ENCODE peak calls at places on chromosomes 5 and 9, in seven cellular contexts. Q is ovary, C is ascending aorta, K is endothelial cell, U is body of pancreas, M is B cell, I is fibroblast of lung. P is an unnamed sample.

GRCh38 chr5:10705736-10706135 is 55.3 kb downstream of the DAP start:
- DNase-seq in Q (no peak), C (no peak), K (no peak), U (no peak), M (no peak), I (no peak), P (no peak)

GRCh38 chr9:38331141-38331540 is 61.4 kb upstream of the ALDH1B1 start:
- DNase-seq in Q (no peak), C (no peak), K (no peak), U (no peak), M (no peak), I (no peak), P (no peak)

GRCh38 chr5:151164687-151165392 is 7.3 kb upstream of the ANXA6 start:
- DNase-seq in Q (peak; percentile 85), C (peak; percentile 36), K (peak; percentile 80), U (peak; percentile 80), M (peak; percentile 87), I (peak; percentile 84), P (peak; percentile 76)

GRCh38 chr5:13553896-13554295 is 390.6 kb downstream of the DNAH5 start:
- DNase-seq in Q (no peak), C (no peak), K (peak; percentile 62), U (no peak), M (no peak), I (no peak), P (no peak)

GRCh38 chr5:83662558-83662957 is 58.1 kb downstream of the HAPLN1 start:
- DNase-seq in Q (no peak), C (no peak), K (no peak), U (no peak), M (no peak), I (no peak), P (no peak)

GRCh38 chr5:59034498-59035186 is 451.8 kb downstream of the RAB3C start:
- DNase-seq in Q (no peak), C (no peak), K (no peak), U (no peak), M (peak; percentile 10), I (peak; percentile 88), P (peak; percentile 34)

GRCh38 chr5:141923443-141924313 is at the start of gene DELE1:
- DNase-seq in Q (peak; percentile 94), C (peak; percentile 84), K (peak; percentile 91), U (peak; percentile 93), M (peak; percentile 92), I (peak; percentile 93), P (peak; percentile 95)

GRCh38 chr5:151772029-151772867 is 494 bp downstream of the G3BP1 start:
- DNase-seq in Q (no peak), C (no peak), K (peak; percentile 29), U (peak; percentile 35), M (no peak), I (peak; percentile 32), P (no peak)

GRCh38 chr9:38685535-38685934 is 34.4 kb downstream of the FAM240B start:
- DNase-seq in Q (no peak), C (no peak), K (no peak), U (no peak), M (no peak), I (no peak), P (no peak)

GRCh38 chr5:14213813-14214585 is 70.9 kb downstream of the TRIO start:
- DNase-seq in Q (no peak), C (no peak), K (no peak), U (no peak), M (peak; percentile 27), I (no peak), P (no peak)

GRCh38 chr5:151068571-151069197 is 12.2 kb downstream of the TNIP1 start:
- DNase-seq in Q (no peak), C (no peak), K (no peak), U (no peak), M (peak; percentile 35), I (no peak), P (peak; percentile 45)

GRCh38 chr5:17255471-17256016 is 38.1 kb downstream of the BASP1 start:
- DNase-seq in Q (no peak), C (no peak), K (no peak), U (no peak), M (peak; percentile 53), I (peak; percentile 66), P (peak; percentile 22)

GRCh38 chr5:118590806-118591205 is 397.5 kb downstream of the DTWD2 start:
- DNase-seq in Q (no peak), C (no peak), K (no peak), U (no peak), M (no peak), I (no peak), P (no peak)

GRCh38 chr5:157290981-157291711 is 25.2 kb downstream of the CYFIP2 start:
- DNase-seq in Q (no peak), C (no peak), K (no peak), U (peak; percentile 58), M (peak; percentile 75), I (no peak), P (peak; percentile 51)

GRCh38 chr5:122985006-122985700 is 51.4 kb downstream of the PPIC start:
- DNase-seq in Q (no peak), C (no peak), K (no peak), U (no peak), M (no peak), I (peak; percentile 15), P (no peak)

GRCh38 chr5:137933491-137933911 is 44.2 kb downstream of the PKD2L2 start:
- DNase-seq in Q (no peak), C (no peak), K (no peak), U (no peak), M (no peak), I (no peak), P (no peak)

GRCh38 chr9:33750307-33750838 is 45.0 kb upstream of the PRSS3 start:
- DNase-seq in Q (no peak), C (no peak), K (peak; percentile 9), U (peak; percentile 14), M (no peak), I (no peak), P (no peak)

GRCh38 chr9:137550241-137550621 is at the start of gene PNPLA7:
- DNase-seq in Q (peak; percentile 87), C (peak; percentile 73), K (peak; percentile 47), U (peak; percentile 93), M (peak; percentile 72), I (peak; percentile 75), P (peak; percentile 67)

GRCh38 chr5:42767491-42768105 is 11.0 kb downstream of the CCDC152 start:
- DNase-seq in Q (no peak), C (no peak), K (no peak), U (no peak), M (peak; percentile 22), I (peak; percentile 59), P (peak; percentile 16)

GRCh38 chr9:117718085-117718484 is 13.9 kb downstream of the TLR4 start:
- DNase-seq in Q (no peak), C (no peak), K (no peak), U (no peak), M (peak; percentile 79), I (no peak), P (peak; percentile 24)

GRCh38 chr9:33489070-33489469 is 15.3 kb upstream of the NOL6 start:
- DNase-seq in Q (no peak), C (no peak), K (no peak), U (no peak), M (no peak), I (peak; percentile 27), P (no peak)

GRCh38 chr9:107172160-107172978 is 110.7 kb upstream of the RAD23B start:
- DNase-seq in Q (peak; percentile 79), C (no peak), K (peak; percentile 80), U (peak; percentile 75), M (peak; percentile 63), I (peak; percentile 86), P (peak; percentile 57)

GRCh38 chr5:56763711-56764466 is 51.5 kb upstream of the MAP3K1 start:
- DNase-seq in Q (no peak), C (no peak), K (no peak), U (peak; percentile 19), M (peak; percentile 64), I (peak; percentile 29), P (no peak)

DNA sequence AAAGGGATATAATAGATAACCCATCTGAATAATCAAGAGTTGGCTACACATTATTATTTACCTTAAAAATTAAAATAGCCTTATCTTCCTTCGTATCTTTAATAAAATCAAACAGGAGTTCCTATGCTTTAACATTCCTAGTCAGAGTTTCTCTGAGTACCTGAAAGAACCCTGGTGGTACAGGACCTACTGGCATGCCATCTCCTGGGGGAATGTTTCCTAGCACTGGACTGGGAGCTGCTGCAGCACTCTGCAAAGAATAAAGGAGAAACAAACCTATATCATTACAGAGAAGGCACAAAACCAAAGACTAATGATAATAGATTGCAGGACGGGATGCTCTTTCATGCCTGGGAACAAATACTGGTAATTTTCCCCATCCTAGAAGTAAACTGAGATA is 119.5 kb upstream of the ACOT12 start:
- DNase-seq in Q (no peak), C (no peak), K (no peak), U (no peak), M (no peak), I (no peak), P (no peak)
- TF ChIP-seq CTCF in Q (no peak), C (no peak), K (no peak), U (no peak), M (no peak), I (no peak), P (no peak)

GRCh38 chr5:170809551-170809950 is 26.0 kb downstream of the GABRP start:
- DNase-seq in Q (no peak), C (no peak), K (peak; percentile 11), U (peak; percentile 35), M (no peak), I (peak; percentile 72), P (peak; percentile 34)
- TF ChIP-seq CTCF in Q (no peak), C (peak; percentile 15), K (no peak), U (peak; percentile 71), M (no peak), I (peak; percentile 62), P (peak; percentile 27)

GRCh38 chr5:2751592-2752021 is at the start of gene IRX2:
- DNase-seq in Q (no peak), C (no peak), K (peak; percentile 64), U (peak; percentile 51), M (no peak), I (peak; percentile 84), P (no peak)
- TF ChIP-seq CTCF in Q (no peak), C (no peak), K (no peak), U (no peak), M (no peak), I (no peak), P (no peak)

GRCh38 chr5:145812877-145813276 is 22.3 kb downstream of the PRELID2 start:
- DNase-seq in Q (no peak), C (no peak), K (no peak), U (no peak), M (no peak), I (no peak), P (no peak)

GRCh38 chr5:145806923-145807322 is 28.2 kb downstream of the PRELID2 start:
- DNase-seq in Q (no peak), C (no peak), K (no peak), U (no peak), M (no peak), I (no peak), P (no peak)

DNA sequence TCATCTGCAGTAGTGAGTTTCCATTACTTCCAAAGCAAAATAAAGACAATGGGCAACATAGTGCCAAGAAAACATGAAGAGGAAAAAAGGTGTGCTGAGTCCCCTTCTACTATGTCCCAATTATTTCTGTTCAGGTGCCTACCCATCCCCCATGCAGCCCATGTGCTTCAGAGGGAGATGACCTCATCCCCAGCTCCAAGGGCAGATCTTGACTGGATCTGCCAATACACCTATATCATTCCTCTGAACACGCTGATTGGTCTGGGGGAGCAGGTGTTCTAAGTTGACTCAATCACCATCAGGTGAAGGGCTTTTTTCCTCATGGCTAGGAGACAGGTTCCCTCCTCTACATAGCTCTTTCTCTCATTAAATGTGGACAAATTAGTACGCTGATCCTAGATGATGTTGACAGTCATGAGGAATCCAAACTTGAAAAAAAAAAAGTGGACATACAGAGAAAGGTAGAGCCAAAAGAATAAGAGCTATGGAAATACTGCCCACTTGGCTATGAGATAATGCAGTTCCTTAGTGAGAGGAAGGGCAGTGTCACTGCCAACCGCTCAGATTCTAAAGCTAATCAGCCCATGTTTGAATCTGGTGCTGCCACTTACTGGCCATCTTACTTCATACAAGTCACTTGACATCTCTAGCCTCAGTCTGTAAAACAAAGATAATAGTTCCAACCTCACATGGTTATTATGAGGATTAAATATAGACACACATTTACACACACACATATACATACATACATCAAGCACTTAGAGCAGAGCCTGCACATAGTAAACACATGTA is 23.1 kb downstream of the PRELID2 start:
- DNase-seq in Q (no peak), C (no peak), K (peak; percentile 19), U (no peak), M (no peak), I (peak; percentile 66), P (no peak)
- TF ChIP-seq CTCF in Q (no peak), C (no peak), K (no peak), U (peak; percentile 17), M (no peak), I (peak; percentile 38), P (no peak)

P was measured in GM10248.